ENCODE peak calls at places on chromosomes 13 and 19, in seven cellular contexts. E is brain microvascular endothelial cell, Q is substantia nigra, M is lower lobe of right lung, C is mammary epithelial cell, H is mesendoderm, T is breast epithelium. F is an unnamed sample.

GRCh38 chr19:47239610-47240296 is 8.8 kb upstream of the BBC3 start:
- DNase-seq in C (peak; percentile 25), M (peak; percentile 65), Q (peak; percentile 28), T (peak; percentile 48), H (no peak), E (no peak), F (peak; percentile 87)

GRCh38 chr13:65914707-65915106 is 1315.4 kb downstream of the PCDH9 start:
- DNase-seq in H (no peak), M (no peak), C (no peak), Q (no peak), T (no peak), E (peak; percentile 41), F (no peak)

GRCh38 chr13:28601581-28601980 is 57.3 kb upstream of the POMP start:
- DNase-seq in M (no peak), E (no peak), Q (no peak), H (no peak), T (no peak), C (no peak), F (no peak)

GRCh38 chr13:99176309-99177276 is 24.1 kb upstream of the UBAC2 start:
- DNase-seq in E (peak; percentile 38), C (peak; percentile 44), Q (peak; percentile 10), H (peak; percentile 82), M (peak; percentile 77), T (peak; percentile 31), F (peak; percentile 94)

GRCh38 chr19:51194527-51195315 is 30.2 kb upstream of the CD33 start:
- DNase-seq in C (peak; percentile 42), M (no peak), H (no peak), T (no peak), Q (no peak), E (no peak), F (no peak)

GRCh38 chr19:14495678-14496028 is 274 bp downstream of the GIPC1 start:
- DNase-seq in H (no peak), Q (no peak), T (no peak), M (no peak), C (no peak), E (no peak), F (no peak)

GRCh38 chr19:38792250-38793111 is 3.5 kb downstream of the LGALS7B start:
- DNase-seq in M (peak; percentile 76), C (no peak), E (no peak), H (peak; percentile 21), T (no peak), Q (no peak), F (peak; percentile 90)

GRCh38 chr19:12786950-12787349 is 4.3 kb upstream of the JUNB start:
- DNase-seq in M (no peak), Q (no peak), E (no peak), T (no peak), H (no peak), C (no peak), F (peak; percentile 31)

GRCh38 chr13:44932171-44932849 is 57.0 kb downstream of the NUFIP1 start:
- DNase-seq in H (no peak), E (peak; percentile 71), Q (no peak), C (no peak), M (no peak), T (no peak), F (no peak)
- H3K27ac ChIP-seq in H (no peak overlapping the region), E (peak overlapping the region; percentile 86), Q (no peak overlapping the region), C (no peak overlapping the region), M (peak overlapping the region; percentile 44), T (no peak overlapping the region), F (no peak overlapping the region)

GRCh38 chr19:18385675-18386542 is at the start of gene GDF15:
- DNase-seq in C (peak; percentile 69), T (no peak), H (peak; percentile 66), E (peak; percentile 91), Q (no peak), M (peak; percentile 88), F (peak; percentile 92)
- H3K27ac ChIP-seq in C (no peak within 1 kb of the TSS), T (peak within 1 kb of the TSS; percentile 36), H (no peak within 1 kb of the TSS), E (no peak within 1 kb of the TSS), Q (no peak within 1 kb of the TSS), M (peak within 1 kb of the TSS; percentile 55), F (peak within 1 kb of the TSS; percentile 24)

GRCh38 chr13:90498816-90499215 is 848.7 kb upstream of the MIR17HG start:
- DNase-seq in H (no peak), C (no peak), M (no peak), T (no peak), Q (no peak), E (no peak), F (no peak)

GRCh38 chr13:90493667-90494066 is 853.8 kb upstream of the MIR17HG start:
- DNase-seq in T (no peak), M (no peak), E (no peak), C (no peak), Q (no peak), H (no peak), F (no peak)

GRCh38 chr13:90500569-90500968 is 846.9 kb upstream of the MIR17HG start:
- DNase-seq in E (no peak), T (no peak), C (no peak), H (peak; percentile 15), M (no peak), Q (no peak), F (no peak)

GRCh38 chr13:90502143-90502542 is 845.3 kb upstream of the MIR17HG start:
- DNase-seq in E (no peak), Q (no peak), H (no peak), M (no peak), T (no peak), C (no peak), F (no peak)

GRCh38 chr13:90498096-90498495 is 849.4 kb upstream of the MIR17HG start:
- DNase-seq in T (no peak), H (no peak), M (no peak), Q (no peak), E (no peak), C (no peak), F (no peak)
- H3K27ac ChIP-seq in T (no peak overlapping the region), H (no peak overlapping the region), M (no peak overlapping the region), Q (no peak overlapping the region), E (no peak overlapping the region), C (no peak overlapping the region), F (no peak overlapping the region)

GRCh38 chr13:110485604-110486003 is 75.9 kb downstream of the RAB20 start:
- DNase-seq in C (no peak), H (peak; percentile 99), T (no peak), E (no peak), M (no peak), Q (no peak), F (peak; percentile 97)

GRCh38 chr13:110483386-110483785 is 78.1 kb downstream of the RAB20 start:
- DNase-seq in M (no peak), T (no peak), E (no peak), Q (no peak), C (no peak), H (no peak), F (no peak)

GRCh38 chr13:110490009-110490770 is 71.3 kb downstream of the RAB20 start:
- DNase-seq in T (no peak), H (no peak), C (no peak), M (no peak), Q (no peak), E (no peak), F (no peak)

GRCh38 chr13:110484290-110485048 is 77.1 kb downstream of the RAB20 start:
- DNase-seq in Q (no peak), H (no peak), T (no peak), M (peak; percentile 28), E (no peak), C (no peak), F (no peak)

DNA sequence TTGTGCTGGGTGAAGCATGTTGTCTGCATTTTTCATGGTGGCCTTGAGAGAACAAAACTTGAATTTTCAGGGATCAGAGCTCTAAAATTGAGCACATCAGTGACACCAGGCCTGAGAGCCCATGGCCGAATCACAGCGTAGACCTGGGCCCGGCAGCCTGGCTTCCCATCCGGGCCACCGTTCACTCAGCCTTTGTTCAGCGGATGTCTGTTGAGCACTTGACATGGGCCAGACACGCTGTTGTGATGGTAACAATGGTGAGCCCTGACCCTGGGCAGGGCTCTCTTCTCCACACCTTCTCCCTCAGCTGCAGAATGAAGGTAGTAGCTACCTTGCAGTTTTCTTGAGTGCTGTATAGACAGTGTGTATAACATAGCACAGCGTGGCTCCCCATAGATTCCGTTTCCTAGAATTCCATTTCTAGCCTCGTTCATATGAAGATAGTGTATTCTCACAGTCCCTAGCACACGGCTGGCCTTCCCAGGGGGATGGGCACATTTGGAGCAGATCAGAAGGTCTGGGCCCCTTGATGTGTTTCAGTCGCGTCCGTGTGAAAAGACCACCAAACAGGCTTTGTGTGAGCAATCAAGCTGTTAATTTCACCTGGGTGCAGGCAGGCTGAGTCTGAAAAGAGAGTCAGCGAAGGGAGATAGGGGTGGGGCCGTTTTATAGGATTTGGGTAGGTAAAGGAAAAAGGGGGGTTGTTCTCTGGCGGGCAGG is 75.3 kb downstream of the RAB20 start:
- DNase-seq in E (no peak), C (no peak), H (peak; percentile 89), T (no peak), Q (no peak), M (no peak), F (peak; percentile 90)
- H3K27ac ChIP-seq in E (no peak overlapping the region), C (no peak overlapping the region), H (peak overlapping the region; percentile 99), T (no peak overlapping the region), Q (no peak overlapping the region), M (no peak overlapping the region), F (peak overlapping the region; percentile 93)

DNA sequence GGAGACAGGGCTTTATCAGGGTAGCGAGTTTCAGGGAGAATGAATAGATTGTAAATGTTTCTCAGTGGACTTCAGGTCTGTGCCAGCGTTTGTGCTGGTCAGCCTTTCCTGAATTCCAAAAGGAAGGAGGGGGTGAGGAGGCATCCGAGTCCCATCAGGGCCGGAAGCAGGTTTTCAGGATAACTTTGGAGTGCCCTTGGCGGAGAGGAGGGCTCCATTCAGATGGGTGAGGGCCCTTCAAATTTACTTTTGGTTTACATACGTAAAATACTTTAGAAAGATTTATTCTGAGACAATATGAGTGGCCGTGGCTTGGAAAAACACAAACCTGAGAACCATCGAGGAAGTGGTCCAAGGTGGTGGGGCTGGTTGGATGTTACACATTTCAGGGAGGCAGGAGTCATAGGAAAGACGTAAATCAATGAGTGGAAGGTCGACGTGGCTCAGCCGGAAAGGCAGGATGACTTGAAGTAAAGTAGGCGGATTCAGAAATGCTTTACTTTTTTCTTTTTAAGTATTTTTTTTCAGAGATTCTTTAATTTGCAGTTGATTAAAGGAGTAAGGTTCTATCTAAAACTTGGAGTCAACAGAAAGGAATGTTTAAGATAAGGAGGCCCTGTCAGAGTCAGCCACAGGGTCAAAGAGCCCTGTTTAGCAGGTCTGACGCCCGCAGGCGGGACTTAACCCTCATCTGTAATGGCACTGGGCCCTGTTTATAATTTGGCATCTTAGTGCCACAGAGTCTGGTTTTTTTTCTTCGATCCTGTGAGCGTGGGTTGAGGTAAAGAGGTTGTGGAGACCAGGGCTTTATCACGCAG is 32.8 kb downstream of the ATP11A start:
- DNase-seq in T (no peak), C (peak; percentile 35), M (peak; percentile 74), Q (no peak), H (peak; percentile 94), E (peak; percentile 76), F (peak; percentile 77)
- H3K27ac ChIP-seq in T (peak overlapping the region; percentile 61), C (no peak overlapping the region), M (peak overlapping the region; percentile 70), Q (peak overlapping the region; percentile 1), H (peak overlapping the region; percentile 48), E (peak overlapping the region; percentile 20), F (peak overlapping the region; percentile 64)